ENCODE peak calls at places on chromosomes 11 and 22, in five cellular contexts. O, M, A, B and J are unnamed samples.

GRCh38 chr11:111541209-111542061 is 915 bp downstream of the LAYN start:
- DNase-seq in M (peak), B (peak), O (peak), A (no peak), J (peak)

GRCh38 chr22:34055525-34056200 is 135.4 kb upstream of the LARGE1 start:
- DNase-seq in M (peak), B (no peak), O (peak), A (peak), J (peak)

GRCh38 chr11:101566626-101567025 is 17.2 kb downstream of the TRPC6 start:
- DNase-seq in O (no peak), A (no peak), M (no peak), B (no peak), J (no peak)

GRCh38 chr11:3611976-3612678 is 29.7 kb downstream of the ART5 start:
- DNase-seq in O (no peak), M (no peak), A (no peak), B (no peak), J (no peak)

GRCh38 chr11:44082645-44083044 is 12.8 kb upstream of the EXT2 start:
- DNase-seq in A (no peak), O (no peak), B (no peak), M (no peak), J (no peak)

GRCh38 chr11:120950880-120951279 is 73.0 kb upstream of the TBCEL start:
- DNase-seq in M (no peak), A (no peak), O (no peak), B (no peak), J (no peak)

GRCh38 chr22:35275580-35275979 is 18.3 kb downstream of the HMGXB4 start:
- DNase-seq in O (no peak), A (no peak), B (no peak), M (no peak), J (no peak)

GRCh38 chr22:26573026-26573662 is 16.8 kb downstream of the TPST2 start:
- DNase-seq in A (no peak), B (no peak), M (peak), O (no peak), J (no peak)

GRCh38 chr11:83456075-83456474 is 169.9 kb upstream of the CCDC90B start:
- DNase-seq in A (no peak), O (peak), B (peak), M (no peak), J (peak)

GRCh38 chr11:112762686-112763048 is 198.6 kb upstream of the NCAM1 start:
- DNase-seq in A (no peak), B (no peak), O (no peak), M (no peak), J (no peak)

GRCh38 chr11:35566885-35567284 is 41.5 kb upstream of the PAMR1 start:
- DNase-seq in B (no peak), A (no peak), M (no peak), O (no peak), J (no peak)

GRCh38 chr11:67667490-67668190 is 6.8 kb downstream of the ALDH3B2 start:
- DNase-seq in O (no peak), A (no peak), M (no peak), B (no peak), J (no peak)

GRCh38 chr11:35531246-35531645 is 5.8 kb upstream of the PAMR1 start:
- DNase-seq in M (no peak), B (no peak), O (no peak), A (no peak), J (no peak)

GRCh38 chr22:45994516-45995404 is 17.8 kb upstream of the WNT7B start:
- DNase-seq in A (no peak), M (peak), O (peak), B (peak), J (peak)

GRCh38 chr11:2518983-2519340 is 74.2 kb downstream of the KCNQ1 start:
- DNase-seq in M (no peak), A (no peak), O (no peak), B (no peak), J (peak)

GRCh38 chr11:94169516-94169915 is 40.9 kb downstream of the PANX1 start:
- DNase-seq in M (no peak), B (no peak), O (no peak), A (no peak), J (no peak)

GRCh38 chr11:94171693-94172440 is 43.2 kb downstream of the PANX1 start:
- DNase-seq in B (peak), O (peak), A (peak), M (peak), J (peak)

GRCh38 chr11:94170953-94171352 is 42.3 kb downstream of the PANX1 start:
- DNase-seq in O (no peak), A (no peak), B (no peak), M (no peak), J (no peak)

GRCh38 chr11:94169930-94170329 is 41.3 kb downstream of the PANX1 start:
- DNase-seq in A (no peak), B (no peak), M (no peak), O (no peak), J (no peak)

DNA sequence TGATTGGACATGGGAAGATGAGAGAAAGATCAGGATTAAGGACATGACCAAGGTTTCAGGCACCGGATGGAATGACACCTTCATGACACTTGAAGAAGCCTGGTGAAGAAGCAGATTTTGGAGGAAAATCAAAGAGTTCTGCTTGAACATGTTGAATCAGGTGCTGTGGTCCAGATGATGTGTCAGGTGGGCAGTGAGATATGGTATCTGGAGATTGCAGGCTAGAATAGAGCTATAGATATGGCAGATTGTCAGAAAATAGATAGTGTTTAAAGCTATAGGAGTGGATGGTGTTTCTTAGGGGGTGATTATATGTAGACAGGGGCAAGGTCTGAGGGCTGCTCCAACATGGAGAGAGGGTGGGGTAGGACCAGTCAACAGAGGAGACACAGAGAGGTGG is 40.2 kb downstream of the PANX1 start:
- DNase-seq in B (no peak), M (no peak), O (no peak), A (no peak), J (no peak)
- H3K23ac ChIP-seq in B (no peak), M (no peak), O (no peak), A (no peak), J (no peak)

DNA sequence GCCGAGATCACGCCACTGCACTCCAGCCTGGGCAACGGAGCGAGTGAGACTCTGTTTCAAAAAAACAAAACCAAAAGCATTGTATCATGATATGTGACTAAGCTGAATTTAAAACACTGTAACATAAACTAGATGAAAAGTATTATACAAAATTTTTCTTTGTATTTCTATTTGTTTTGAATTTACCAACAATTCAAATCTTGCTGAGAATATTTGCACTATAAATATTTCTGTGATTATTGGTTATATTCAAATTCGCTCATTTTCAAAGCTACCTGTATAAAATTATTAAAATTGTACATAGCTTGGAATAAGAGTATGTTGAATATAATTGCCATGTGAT is 101.9 kb upstream of the SERPIND1 start:
- DNase-seq in A (no peak), O (no peak), B (no peak), M (no peak), J (no peak)
- H2BK12ac ChIP-seq in A (no peak), O (no peak), B (no peak), M (no peak), J (no peak)

GRCh38 chr22:17569971-17570511 is 6.7 kb downstream of the SLC25A18 start:
- DNase-seq in A (no peak), B (no peak), O (no peak), M (no peak), J (peak)
- H3K23ac ChIP-seq in A (no peak), B (no peak), O (no peak), M (no peak), J (no peak)

GRCh38 chr22:32811788-32812187 is 10.3 kb downstream of the TIMP3 start:
- DNase-seq in O (no peak), A (no peak), M (no peak), B (no peak), J (no peak)
- H2BK12ac ChIP-seq in O (no peak), A (no peak), M (no peak), B (no peak), J (no peak)

GRCh38 chr22:50177537-50178470 is 7.3 kb downstream of the PANX2 start:
- DNase-seq in O (no peak), M (no peak), B (no peak), A (no peak), J (peak)
- H3K23ac ChIP-seq in O (peak), M (no peak), B (no peak), A (no peak), J (no peak)

DNA sequence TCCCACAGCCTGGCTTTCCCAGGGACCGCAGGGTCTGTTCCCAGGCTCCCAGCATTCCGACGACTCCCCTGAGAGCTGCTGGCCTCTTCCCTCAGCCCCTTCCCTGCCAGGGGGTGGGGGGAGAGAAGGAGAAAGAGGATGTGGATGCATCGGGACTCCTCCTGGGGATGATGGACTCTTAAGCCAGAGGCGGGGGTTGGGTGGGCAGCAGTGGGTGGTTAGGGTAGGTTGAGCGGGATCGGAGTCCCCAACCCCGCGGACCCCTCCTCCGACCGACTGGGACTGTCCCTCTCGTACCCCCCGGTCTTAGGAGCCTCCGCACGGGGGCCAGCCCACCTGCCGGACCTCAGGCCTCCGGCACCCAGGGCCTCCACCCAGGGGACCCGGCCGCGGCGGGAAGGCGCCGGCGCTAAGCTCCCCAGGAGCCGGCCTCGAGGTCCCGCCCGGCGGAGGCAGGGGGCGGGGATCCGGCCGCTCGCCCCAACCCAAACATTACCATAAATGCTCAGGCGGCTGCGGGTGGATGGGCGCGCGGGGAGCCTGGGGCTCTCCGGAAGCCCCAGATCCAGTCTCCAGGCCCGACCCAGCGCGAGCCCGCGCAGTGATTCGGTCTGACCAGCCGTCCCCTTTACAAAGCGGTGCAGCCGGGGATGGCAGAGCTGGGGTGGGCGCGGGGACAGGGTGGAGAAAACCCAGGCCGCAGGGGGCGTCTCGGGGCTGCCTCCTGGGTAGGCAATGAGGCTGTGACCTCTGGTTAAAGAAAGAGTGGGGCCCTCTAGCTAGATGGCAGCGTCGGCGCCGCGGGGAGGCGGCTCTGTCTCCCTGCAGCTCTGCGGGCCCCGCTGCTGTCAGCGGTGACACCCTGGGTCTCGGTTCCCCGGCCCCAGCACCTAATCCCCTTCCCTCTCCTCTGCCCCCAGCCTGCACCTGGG is 3.9 kb upstream of the MCAM start:
- DNase-seq in A (no peak), O (no peak), M (peak), B (no peak), J (peak)
- H2BK12ac ChIP-seq in A (peak), O (peak), M (peak), B (peak), J (no peak)

GRCh38 chr11:15662285-15662684 is 547.6 kb downstream of the INSC start:
- DNase-seq in M (no peak), A (no peak), O (no peak), B (no peak), J (no peak)
- H3K23ac ChIP-seq in M (no peak), A (no peak), O (no peak), B (no peak), J (no peak)

GRCh38 chr22:37431811-37432707 is 4.8 kb upstream of the ELFN2 start:
- DNase-seq in M (peak), B (no peak), A (no peak), O (no peak), J (no peak)

GRCh38 chr22:37432708-37433054 is 5.4 kb upstream of the ELFN2 start:
- DNase-seq in B (no peak), M (no peak), A (no peak), O (no peak), J (no peak)

GRCh38 chr22:37431366-37431765 is 4.1 kb upstream of the ELFN2 start:
- DNase-seq in O (no peak), A (no peak), B (no peak), M (no peak), J (no peak)

GRCh38 chr22:37435970-37436603 is 8.8 kb upstream of the ELFN2 start:
- DNase-seq in M (no peak), A (no peak), O (no peak), B (no peak), J (no peak)

GRCh38 chr22:37433786-37434185 is 6.5 kb upstream of the ELFN2 start:
- DNase-seq in B (no peak), A (no peak), O (no peak), M (no peak), J (no peak)
- H2BK12ac ChIP-seq in B (no peak), A (no peak), O (peak), M (no peak), J (no peak)